ENCODE peak calls at places on chromosomes 13 and 19, in four cellular contexts. I is osteocyte, J is NCI-H1092 treated with DMSO at 0.1 percent for 48 hours, F is AG08396. V is an unnamed sample.

GRCh38 chr13:49811527-49811908 is 19.0 kb upstream of the KPNA3 start:
- DNase-seq in I (no peak), J (no peak), F (no peak), V (no peak)

GRCh38 chr19:4933528-4933927 is 24.2 kb downstream of the UHRF1 start:
- DNase-seq in F (no peak), J (no peak), I (no peak), V (no peak)

GRCh38 chr13:36919206-36919832 is 719 bp downstream of the SMAD9 start:
- DNase-seq in F (peak), I (no peak), J (peak), V (no peak)

GRCh38 chr13:38914070-38914469 is 76.6 kb downstream of the STOML3 start:
- DNase-seq in J (no peak), F (no peak), I (no peak), V (no peak)

GRCh38 chr13:32150239-32150638 is 118.7 kb downstream of the FRY start:
- DNase-seq in I (no peak), J (no peak), F (no peak), V (no peak)

GRCh38 chr19:35901854-35902661 is at the start of gene HCST:
- DNase-seq in I (no peak), J (no peak), F (no peak), V (peak)

GRCh38 chr19:12945479-12946091 is at the start of gene RAD23A:
- DNase-seq in J (peak), F (peak), I (peak), V (peak)

GRCh38 chr19:46394398-46394797 is 19.0 kb downstream of the CCDC8 start:
- DNase-seq in F (no peak), I (no peak), J (no peak), V (no peak)

GRCh38 chr19:45177817-45178261 is at the start of gene TRAPPC6A:
- DNase-seq in J (no peak), I (no peak), F (peak), V (peak)

GRCh38 chr19:20482721-20483120 is 82.9 kb downstream of the ZNF737 start:
- DNase-seq in I (no peak), F (no peak), J (no peak), V (no peak)

GRCh38 chr19:17409990-17410389 is 4.6 kb upstream of the BST2 start:
- DNase-seq in I (no peak), J (no peak), F (no peak), V (no peak)

GRCh38 chr19:40312533-40312932 is 27.4 kb upstream of the AKT2 start:
- DNase-seq in I (no peak), J (no peak), F (no peak), V (no peak)

GRCh38 chr13:110469597-110469996 is 91.9 kb downstream of the RAB20 start:
- DNase-seq in F (no peak), I (no peak), J (no peak), V (no peak)

GRCh38 chr13:51556740-51557139 is 27.5 kb upstream of the WDFY2 start:
- DNase-seq in F (no peak), J (no peak), I (no peak), V (no peak)

GRCh38 chr13:39538826-39539555 is 64.0 kb downstream of the LHFPL6 start:
- DNase-seq in F (no peak), J (peak), I (no peak), V (no peak)